ENCODE peak calls at places on chromosomes 16 and 17, in six cellular contexts. C is WTC11; F is naive thymus-derived CD8-positive, alpha-beta T cell; Y is mesenchymal stem cell; R is DMS53; D is NAMALWA. V is an unnamed sample.

GRCh38 chr17:8611671-8612298 is 18.7 kb downstream of the MYH10 start:
- DNase-seq in D (no peak), R (no peak), Y (peak), F (no peak), C (no peak), V (no peak)

GRCh38 chr16:50303605-50304466 is 37.5 kb downstream of the ADCY7 start:
- DNase-seq in D (no peak), R (no peak), C (no peak), F (no peak), Y (peak), V (peak)

GRCh38 chr16:9042533-9042932 is 48.9 kb upstream of the HAPSTR1 start:
- DNase-seq in D (no peak), R (no peak), C (no peak), F (no peak), Y (no peak), V (no peak)

GRCh38 chr17:9669551-9670008 is 24.3 kb downstream of the USP43 start:
- DNase-seq in Y (no peak), D (no peak), R (no peak), F (no peak), C (no peak), V (no peak)

GRCh38 chr17:22469101-22469880 is 777.0 kb downstream of the KCNJ18 start:
- DNase-seq in R (no peak), C (no peak), D (no peak), F (no peak), Y (no peak), V (no peak)

GRCh38 chr17:3958200-3958599 is 6.0 kb downstream of the ATP2A3 start:
- DNase-seq in R (peak), C (no peak), F (no peak), Y (peak), D (no peak), V (no peak)

GRCh38 chr16:81758376-81758775 is 20.7 kb upstream of the PLCG2 start:
- DNase-seq in D (no peak), F (no peak), C (no peak), Y (peak), R (peak), V (no peak)

GRCh38 chr17:72342582-72343527 is 222.0 kb downstream of the SOX9 start:
- DNase-seq in R (peak), Y (no peak), F (no peak), D (no peak), C (no peak), V (no peak)

GRCh38 chr17:5672141-5672540 is 87.8 kb upstream of the NLRP1 start:
- DNase-seq in Y (no peak), C (no peak), R (no peak), D (no peak), F (no peak), V (no peak)

GRCh38 chr17:76671123-76671911 is 27.8 kb upstream of the ST6GALNAC1 start:
- DNase-seq in Y (peak), D (peak), F (peak), C (peak), R (peak), V (peak)

GRCh38 chr16:50193594-50193993 is 40.5 kb downstream of the TENT4B start:
- DNase-seq in Y (peak), C (no peak), D (no peak), R (peak), F (no peak), V (no peak)

GRCh38 chr17:14699569-14700190 is 398.8 kb downstream of the HS3ST3B1 start:
- DNase-seq in Y (no peak), C (no peak), F (no peak), D (no peak), R (no peak), V (no peak)

GRCh38 chr17:31171711-31172110 is 76.9 kb downstream of the NF1 start:
- DNase-seq in F (no peak), C (no peak), D (no peak), R (no peak), Y (no peak), V (no peak)

GRCh38 chr17:65472602-65473001 is 88.8 kb downstream of the AXIN2 start:
- DNase-seq in R (no peak), C (no peak), Y (no peak), D (no peak), F (no peak), V (no peak)

GRCh38 chr16:50591800-50592771 is 43.9 kb downstream of the NKD1 start:
- DNase-seq in C (no peak), Y (no peak), D (no peak), R (no peak), F (no peak), V (no peak)

GRCh38 chr17:16662936-16663335 is 9.3 kb upstream of the ZNF624 start:
- DNase-seq in Y (no peak), F (no peak), C (no peak), D (no peak), R (no peak), V (no peak)

GRCh38 chr16:3637371-3637923 is 17.0 kb upstream of the DNASE1 start:
- DNase-seq in Y (peak), C (no peak), D (peak), F (peak), R (peak), V (no peak)

GRCh38 chr17:7404737-7405412 is 978 bp upstream of the TMEM256 start:
- DNase-seq in D (no peak), F (no peak), Y (peak), C (peak), R (peak), V (peak)

GRCh38 chr16:67277294-67277998 is 1.9 kb upstream of the PLEKHG4 start:
- DNase-seq in C (no peak), F (no peak), D (no peak), Y (peak), R (peak), V (no peak)

GRCh38 chr16:46916980-46917379 is 32.8 kb downstream of the GPT2 start:
- DNase-seq in F (no peak), D (peak), C (no peak), R (peak), Y (peak), V (no peak)

GRCh38 chr17:51947160-51947559 is 211.4 kb downstream of the CA10 start:
- DNase-seq in C (no peak), D (no peak), R (peak), F (no peak), Y (no peak), V (no peak)

GRCh38 chr16:600781-601180 is 10.9 kb downstream of the RAB40C start:
- DNase-seq in C (no peak), F (no peak), R (no peak), D (peak), Y (no peak), V (no peak)

V was measured in HAP-1.